ENCODE peak calls at places on chromosomes 4 and X, in nine cellular contexts. M is Caco-2, E is astrocyte of the spinal cord, S is IMR-90, K is epithelial cell of esophagus, Z is psoas muscle, P is GM12864, U is prostate gland, Y is NB4. J is an unnamed sample.

GRCh38 chr4:78691971-78692814 is 84.0 kb upstream of the BMP2K start:
- DNase-seq in U (no peak), K (no peak), P (no peak), Z (no peak), E (no peak), M (peak), Y (peak), S (peak), J (peak)

GRCh38 chr4:21656832-21657231 is 291.7 kb downstream of the KCNIP4 start:
- DNase-seq in Z (no peak), P (no peak), U (no peak), S (no peak), M (no peak), K (peak), E (peak), Y (no peak), J (peak)

GRCh38 chr4:69531251-69531650 is 35.5 kb upstream of the UGT2B4 start:
- DNase-seq in S (no peak), K (no peak), E (no peak), Z (no peak), U (no peak), P (no peak), M (no peak), Y (no peak), J (no peak)

GRCh38 chr4:140928880-140929279 is 172.7 kb upstream of the TBC1D9 start:
- DNase-seq in P (no peak), E (no peak), K (peak), M (no peak), Y (no peak), U (no peak), Z (no peak), S (no peak), J (peak)

GRCh38 chr4:131091896-131092295 is 1995.9 kb downstream of the C4orf33 start:
- DNase-seq in M (no peak), S (peak), U (no peak), K (peak), Y (peak), E (peak), Z (no peak), P (no peak), J (peak)

GRCh38 chr4:37685211-37685725 is 908 bp downstream of the RELL1 start:
- DNase-seq in K (peak), E (peak), Y (peak), M (no peak), S (peak), Z (no peak), U (no peak), P (no peak), J (peak)

GRCh38 chr4:187176261-187176910 is 452.7 kb upstream of the FAT1 start:
- DNase-seq in P (no peak), U (no peak), Z (no peak), S (peak), Y (no peak), M (no peak), E (no peak), K (no peak), J (no peak)

GRCh38 chr4:2934813-2935761 is 28.1 kb downstream of the NOP14 start:
- DNase-seq in U (peak), P (peak), K (peak), Y (peak), Z (peak), E (peak), M (peak), S (peak), J (peak)

GRCh38 chrX:153525451-153525850 is 8.0 kb downstream of the ATP2B3 start:
- DNase-seq in Z (no peak), M (no peak), K (no peak), U (no peak), S (no peak), Y (no peak), E (no peak), P (no peak), J (no peak)

GRCh38 chrX:73851014-73852009 is 288.3 kb downstream of the CHIC1 start:
- DNase-seq in K (no peak), U (no peak), S (peak), Y (no peak), M (no peak), P (no peak), Z (peak), E (peak), J (peak)

GRCh38 chrX:129759576-129760061 is 20.1 kb upstream of the SASH3 start:
- DNase-seq in E (peak), Z (peak), K (peak), M (no peak), U (peak), Y (peak), S (peak), P (no peak), J (peak)

GRCh38 chr4:26330186-26330787 is 9.5 kb downstream of the RBPJ start:
- DNase-seq in S (peak), M (no peak), K (peak), E (peak), Z (no peak), P (no peak), U (peak), Y (peak), J (peak)

GRCh38 chr4:134585972-134586371 is 384.4 kb upstream of the PABPC4L start:
- DNase-seq in Z (no peak), U (no peak), E (no peak), K (no peak), P (no peak), M (no peak), Y (no peak), S (no peak), J (no peak)

GRCh38 chr4:23718435-23718834 is 171.4 kb downstream of the PPARGC1A start:
- DNase-seq in M (no peak), Y (no peak), E (no peak), S (no peak), Z (no peak), P (no peak), K (no peak), U (no peak), J (no peak)

GRCh38 chr4:23720556-23720955 is 169.3 kb downstream of the PPARGC1A start:
- DNase-seq in S (no peak), M (no peak), Z (no peak), P (no peak), K (no peak), E (peak), U (no peak), Y (no peak), J (no peak)

DNA sequence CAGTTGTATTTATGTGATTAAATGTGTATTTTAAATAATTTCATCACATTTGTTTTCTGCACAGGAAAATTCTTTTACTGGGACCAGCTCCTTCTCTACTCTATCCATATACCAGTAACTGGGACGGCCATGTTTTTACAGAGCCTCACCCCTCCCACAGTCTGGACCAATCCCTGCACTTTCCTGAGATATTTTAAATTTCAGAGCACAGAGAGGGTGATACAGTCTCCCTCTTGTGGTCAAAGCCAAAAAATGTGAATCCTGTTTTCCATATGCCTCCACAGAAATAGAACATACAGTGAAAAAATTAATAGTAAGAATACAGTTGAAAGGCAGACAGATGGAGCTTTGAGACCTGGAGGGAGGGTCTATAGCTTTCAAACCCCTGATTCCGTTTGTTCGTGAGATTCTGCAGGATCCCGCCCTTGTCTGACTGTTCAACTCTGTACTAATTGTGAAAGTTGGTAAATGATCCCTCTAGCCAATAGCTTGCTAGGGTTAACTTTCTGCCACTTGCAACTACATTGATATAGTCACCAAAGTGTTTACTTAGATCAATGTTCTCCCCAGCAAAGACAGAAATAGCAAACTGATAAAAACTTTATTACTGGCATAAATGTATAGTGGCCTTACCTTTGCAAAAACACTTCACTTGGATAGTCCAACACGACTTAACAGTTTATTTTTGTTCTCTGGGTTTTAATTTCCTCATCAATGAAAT is 172.2 kb downstream of the PPARGC1A start:
- DNase-seq in S (peak), U (no peak), K (peak), Y (peak), E (peak), M (no peak), Z (no peak), P (no peak), J (peak)
- TF ChIP-seq CTCF in S (peak), U (no peak), K (peak), Y (peak), E (peak), M (peak), Z (peak), P (peak), J (peak)

DNA sequence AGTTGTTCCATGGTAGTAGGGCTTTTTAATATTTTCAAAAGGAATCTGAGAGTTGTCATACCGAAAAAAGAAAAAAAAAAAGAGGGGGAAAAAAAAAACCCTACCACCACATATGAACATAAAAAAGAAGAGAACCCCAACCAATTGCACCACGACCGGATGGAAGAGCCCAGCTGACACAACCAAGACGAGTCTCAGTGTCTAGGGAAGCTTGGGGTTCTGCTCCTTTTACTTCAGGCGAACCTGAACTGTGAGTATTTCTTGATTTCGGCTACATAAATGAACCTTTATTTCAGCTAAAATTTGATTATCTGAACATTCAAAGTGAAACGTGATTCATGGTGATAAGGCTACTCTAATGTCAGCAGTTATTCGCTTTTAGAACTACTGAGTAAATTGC is at the start of gene GPR34:
- DNase-seq in Y (peak), M (no peak), U (no peak), Z (no peak), K (no peak), S (no peak), E (no peak), P (no peak), J (no peak)
- H3K4me3 ChIP-seq in Y (no peak), M (no peak), U (no peak), Z (no peak), K (no peak), S (no peak), E (no peak), P (no peak), J (no peak)

GRCh38 chrX:16666541-16666940 is 16.6 kb downstream of the S100G start:
- DNase-seq in Z (no peak), M (no peak), U (no peak), Y (no peak), S (peak), P (no peak), E (peak), K (no peak), J (peak)

GRCh38 chrX:16665089-16665488 is 15.1 kb downstream of the S100G start:
- DNase-seq in S (peak), Y (no peak), U (no peak), E (peak), P (no peak), Z (no peak), M (no peak), K (peak), J (peak)

GRCh38 chrX:16671005-16671404 is 21.0 kb downstream of the S100G start:
- DNase-seq in M (no peak), P (no peak), U (no peak), K (peak), Y (peak), S (peak), E (peak), Z (no peak), J (peak)
- TF ChIP-seq CTCF in M (peak), P (no peak), U (no peak), K (peak), Y (peak), S (peak), E (peak), Z (peak), J (peak)

GRCh38 chr4:122540827-122541226 is 80.0 kb downstream of the IL21 start:
- DNase-seq in E (no peak), Z (no peak), U (no peak), S (no peak), P (no peak), K (no peak), Y (no peak), M (no peak), J (no peak)

GRCh38 chr4:122537388-122538135 is 81.0 kb upstream of the IL2 start:
- DNase-seq in P (no peak), Z (no peak), E (no peak), S (no peak), M (no peak), K (no peak), Y (no peak), U (no peak), J (no peak)

GRCh38 chr4:122541996-122542395 is 78.9 kb downstream of the IL21 start:
- DNase-seq in P (no peak), E (no peak), U (no peak), M (no peak), Y (no peak), Z (no peak), K (no peak), S (no peak), J (no peak)

GRCh38 chr4:122542411-122543236 is 78.2 kb downstream of the IL21 start:
- DNase-seq in K (peak), Y (no peak), U (no peak), Z (no peak), E (peak), P (peak), S (peak), M (no peak), J (peak)

DNA sequence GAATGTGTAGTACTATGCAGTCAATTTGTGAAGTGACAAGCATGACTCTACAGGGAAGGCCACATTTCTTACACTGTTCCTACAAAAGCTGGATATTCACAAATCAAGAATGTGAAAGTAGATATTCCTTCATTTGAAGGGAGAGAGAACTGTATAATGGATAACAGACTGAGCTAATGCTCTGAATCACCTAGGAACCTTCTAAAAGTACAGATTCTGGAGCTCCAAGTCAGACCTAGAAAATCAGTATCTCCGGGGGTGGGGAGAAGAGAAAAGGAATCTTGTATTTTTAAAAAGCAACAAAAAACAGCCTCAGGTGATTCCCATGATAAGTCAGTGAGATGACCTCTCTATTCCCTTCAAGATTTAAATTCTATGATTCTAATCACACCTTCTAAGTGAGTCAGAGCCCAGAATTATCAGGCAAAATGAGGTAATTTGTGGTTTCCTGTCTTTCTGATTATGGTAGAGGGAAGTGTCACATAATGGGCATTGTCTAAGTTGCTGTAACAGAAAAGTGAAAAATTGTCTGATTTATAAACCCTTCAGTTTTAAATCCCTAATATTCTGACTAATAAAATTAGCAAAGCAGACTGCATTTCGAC is 80.9 kb downstream of the IL21 start:
- DNase-seq in E (no peak), K (peak), M (no peak), Y (peak), P (no peak), U (no peak), Z (no peak), S (peak), J (no peak)
- H3K4me3 ChIP-seq in E (no peak), K (no peak), M (no peak), Y (no peak), P (no peak), U (no peak), Z (no peak), S (no peak), J (no peak)

GRCh38 chr4:44869222-44869882 is 143.0 kb upstream of the GNPDA2 start:
- DNase-seq in Y (peak), Z (no peak), E (no peak), P (no peak), S (no peak), U (no peak), M (no peak), K (peak), J (no peak)
- TF ChIP-seq CTCF in Y (peak), Z (no peak), E (no peak), P (peak), S (no peak), U (no peak), M (peak), K (no peak), J (no peak)

GRCh38 chr4:183636923-183637322 is 22.1 kb downstream of the RWDD4 start:
- DNase-seq in U (no peak), K (peak), E (peak), M (no peak), Z (no peak), P (no peak), S (peak), Y (no peak), J (no peak)
- H3K4me3 ChIP-seq in U (peak), K (no peak), E (no peak), M (no peak), Z (no peak), P (no peak), S (no peak), Y (no peak), J (no peak)

DNA sequence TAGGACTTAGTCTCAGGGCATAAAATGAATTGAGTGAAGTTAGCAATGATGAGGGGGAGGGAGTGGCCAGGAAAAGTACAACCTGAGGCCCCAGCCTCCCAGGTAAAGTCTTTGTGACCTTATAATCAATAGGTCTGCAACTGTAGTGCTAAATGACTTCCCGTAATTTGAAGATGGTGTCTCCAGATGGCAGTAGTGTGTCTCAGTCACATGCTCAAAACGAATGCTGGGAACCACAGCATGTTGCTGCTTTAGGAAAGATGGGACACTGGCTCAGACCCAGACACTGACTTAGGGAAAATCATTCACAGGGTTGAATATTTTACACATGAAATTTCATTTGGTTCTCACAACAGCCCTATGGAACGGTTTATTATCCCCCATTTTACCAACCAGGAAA is 10.3 kb downstream of the SRPX2 start:
- DNase-seq in Z (no peak), M (no peak), P (no peak), K (peak), E (no peak), S (peak), U (no peak), Y (peak), J (peak)
- TF ChIP-seq CTCF in Z (no peak), M (peak), P (peak), K (peak), E (peak), S (peak), U (no peak), Y (no peak), J (no peak)